ENCODE peak calls at places on chromosomes 11 and 22, in ten cellular contexts. One of them, this sample, is unnamed.
A peak's percentile ranks its signal among the peaks of the same experiment; 100 is the strongest.

GRCh38 chr11:121576531-121576930 is 123.8 kb upstream of the SORL1-AS1 start:
- DNase-seq in central memory CD4-positive, alpha-beta T cell: no peak
- DNase-seq in cerebellar cortex: no peak
- DNase-seq in T-helper 9 cell: no peak
- DNase-seq in progenitor cell of endocrine pancreas: no peak
- DNase-seq in AG09319: no peak
- DNase-seq in stimulated activated CD8-positive, alpha-beta memory T cell treated with anti-CD3 and anti-CD28 coated beads, Interleukin-15, amount 100 ng/mL, for 24 hours: no peak
- DNase-seq in NCI-H1105 treated with DMSO at 0.1 percent for 48 hours: no peak
- DNase-seq in left colon: no peak
- DNase-seq in HS-5: no peak
- DNase-seq in this sample: peak; percentile 74

GRCh38 chr11:12288212-12288933 is 89.0 kb upstream of the PARVA start:
- DNase-seq in central memory CD4-positive, alpha-beta T cell: peak; percentile 12
- DNase-seq in cerebellar cortex: peak; percentile 77
- DNase-seq in T-helper 9 cell: peak; percentile 45
- DNase-seq in progenitor cell of endocrine pancreas: peak; percentile 84
- DNase-seq in AG09319: peak; percentile 90
- DNase-seq in stimulated activated CD8-positive, alpha-beta memory T cell treated with anti-CD3 and anti-CD28 coated beads, Interleukin-15, amount 100 ng/mL, for 24 hours: no peak
- DNase-seq in NCI-H1105 treated with DMSO at 0.1 percent for 48 hours: peak; percentile 95
- DNase-seq in left colon: peak; percentile 75
- DNase-seq in HS-5: peak; percentile 80
- DNase-seq in this sample: peak; percentile 87

GRCh38 chr11:2777871-2778629 is 78.3 kb upstream of the KCNQ1OT1 start:
- DNase-seq in central memory CD4-positive, alpha-beta T cell: no peak
- DNase-seq in cerebellar cortex: peak; percentile 1
- DNase-seq in T-helper 9 cell: no peak
- DNase-seq in progenitor cell of endocrine pancreas: peak; percentile 8
- DNase-seq in AG09319: no peak
- DNase-seq in stimulated activated CD8-positive, alpha-beta memory T cell treated with anti-CD3 and anti-CD28 coated beads, Interleukin-15, amount 100 ng/mL, for 24 hours: no peak
- DNase-seq in NCI-H1105 treated with DMSO at 0.1 percent for 48 hours: peak; percentile 91
- DNase-seq in left colon: peak; percentile 30
- DNase-seq in HS-5: no peak
- DNase-seq in this sample: peak; percentile 17

GRCh38 chr22:20254975-20255946 is 12.9 kb downstream of the RTN4R start:
- DNase-seq in central memory CD4-positive, alpha-beta T cell: no peak
- DNase-seq in cerebellar cortex: no peak
- DNase-seq in T-helper 9 cell: no peak
- DNase-seq in progenitor cell of endocrine pancreas: no peak
- DNase-seq in AG09319: no peak
- DNase-seq in stimulated activated CD8-positive, alpha-beta memory T cell treated with anti-CD3 and anti-CD28 coated beads, Interleukin-15, amount 100 ng/mL, for 24 hours: no peak
- DNase-seq in NCI-H1105 treated with DMSO at 0.1 percent for 48 hours: no peak
- DNase-seq in left colon: no peak
- DNase-seq in HS-5: no peak
- DNase-seq in this sample: no peak

GRCh38 chr22:21628386-21629261 is 1.2 kb downstream of the YDJC start:
- DNase-seq in central memory CD4-positive, alpha-beta T cell: no peak
- DNase-seq in cerebellar cortex: no peak
- DNase-seq in T-helper 9 cell: no peak
- DNase-seq in progenitor cell of endocrine pancreas: no peak
- DNase-seq in AG09319: no peak
- DNase-seq in stimulated activated CD8-positive, alpha-beta memory T cell treated with anti-CD3 and anti-CD28 coated beads, Interleukin-15, amount 100 ng/mL, for 24 hours: no peak
- DNase-seq in NCI-H1105 treated with DMSO at 0.1 percent for 48 hours: no peak
- DNase-seq in left colon: peak; percentile 39
- DNase-seq in HS-5: no peak
- DNase-seq in this sample: no peak

GRCh38 chr22:21445437-21446127 is 21.6 kb upstream of the TMEM191C start:
- DNase-seq in central memory CD4-positive, alpha-beta T cell: no peak
- DNase-seq in cerebellar cortex: no peak
- DNase-seq in T-helper 9 cell: no peak
- DNase-seq in progenitor cell of endocrine pancreas: no peak
- DNase-seq in AG09319: no peak
- DNase-seq in stimulated activated CD8-positive, alpha-beta memory T cell treated with anti-CD3 and anti-CD28 coated beads, Interleukin-15, amount 100 ng/mL, for 24 hours: no peak
- DNase-seq in NCI-H1105 treated with DMSO at 0.1 percent for 48 hours: no peak
- DNase-seq in left colon: peak; percentile 17
- DNase-seq in HS-5: no peak
- DNase-seq in this sample: peak; percentile 10

GRCh38 chr11:28962492-28962891 is 854.3 kb downstream of the METTL15 start:
- DNase-seq in central memory CD4-positive, alpha-beta T cell: no peak
- DNase-seq in cerebellar cortex: no peak
- DNase-seq in T-helper 9 cell: no peak
- DNase-seq in progenitor cell of endocrine pancreas: no peak
- DNase-seq in AG09319: no peak
- DNase-seq in stimulated activated CD8-positive, alpha-beta memory T cell treated with anti-CD3 and anti-CD28 coated beads, Interleukin-15, amount 100 ng/mL, for 24 hours: no peak
- DNase-seq in NCI-H1105 treated with DMSO at 0.1 percent for 48 hours: no peak
- DNase-seq in left colon: no peak
- DNase-seq in HS-5: no peak
- DNase-seq in this sample: no peak

GRCh38 chr11:111860257-111860656 is 11.1 kb downstream of the ALG9 start:
- DNase-seq in central memory CD4-positive, alpha-beta T cell: no peak
- DNase-seq in cerebellar cortex: no peak
- DNase-seq in T-helper 9 cell: no peak
- DNase-seq in progenitor cell of endocrine pancreas: no peak
- DNase-seq in AG09319: no peak
- DNase-seq in stimulated activated CD8-positive, alpha-beta memory T cell treated with anti-CD3 and anti-CD28 coated beads, Interleukin-15, amount 100 ng/mL, for 24 hours: no peak
- DNase-seq in NCI-H1105 treated with DMSO at 0.1 percent for 48 hours: no peak
- DNase-seq in left colon: no peak
- DNase-seq in HS-5: no peak
- DNase-seq in this sample: no peak

GRCh38 chr11:64856382-64857227 is 12.2 kb upstream of the CDC42BPG start:
- DNase-seq in central memory CD4-positive, alpha-beta T cell: no peak
- DNase-seq in cerebellar cortex: peak; percentile 86
- DNase-seq in T-helper 9 cell: no peak
- DNase-seq in progenitor cell of endocrine pancreas: no peak
- DNase-seq in AG09319: no peak
- DNase-seq in stimulated activated CD8-positive, alpha-beta memory T cell treated with anti-CD3 and anti-CD28 coated beads, Interleukin-15, amount 100 ng/mL, for 24 hours: no peak
- DNase-seq in NCI-H1105 treated with DMSO at 0.1 percent for 48 hours: no peak
- DNase-seq in left colon: peak; percentile 67
- DNase-seq in HS-5: peak; percentile 91
- DNase-seq in this sample: no peak

GRCh38 chr11:83194284-83195175 is 1.0 kb downstream of the ANKRD42 start:
- DNase-seq in central memory CD4-positive, alpha-beta T cell: peak; percentile 66
- DNase-seq in cerebellar cortex: peak; percentile 45
- DNase-seq in T-helper 9 cell: peak; percentile 52
- DNase-seq in progenitor cell of endocrine pancreas: peak; percentile 15
- DNase-seq in AG09319: peak; percentile 34
- DNase-seq in stimulated activated CD8-positive, alpha-beta memory T cell treated with anti-CD3 and anti-CD28 coated beads, Interleukin-15, amount 100 ng/mL, for 24 hours: peak; percentile 16
- DNase-seq in NCI-H1105 treated with DMSO at 0.1 percent for 48 hours: peak; percentile 21
- DNase-seq in left colon: peak; percentile 66
- DNase-seq in HS-5: peak; percentile 49
- DNase-seq in this sample: peak; percentile 72

GRCh38 chr11:64152841-64153691 is 12.8 kb downstream of the MACROD1 start:
- DNase-seq in central memory CD4-positive, alpha-beta T cell: peak; percentile 51
- DNase-seq in cerebellar cortex: peak; percentile 63
- DNase-seq in T-helper 9 cell: peak; percentile 70
- DNase-seq in progenitor cell of endocrine pancreas: peak; percentile 58
- DNase-seq in AG09319: peak; percentile 4
- DNase-seq in stimulated activated CD8-positive, alpha-beta memory T cell treated with anti-CD3 and anti-CD28 coated beads, Interleukin-15, amount 100 ng/mL, for 24 hours: peak; percentile 60
- DNase-seq in NCI-H1105 treated with DMSO at 0.1 percent for 48 hours: peak; percentile 13
- DNase-seq in left colon: peak; percentile 42
- DNase-seq in HS-5: no peak
- DNase-seq in this sample: peak; percentile 73

GRCh38 chr11:78557236-78557635 is 17.4 kb downstream of the NARS2 start:
- DNase-seq in central memory CD4-positive, alpha-beta T cell: no peak
- DNase-seq in cerebellar cortex: no peak
- DNase-seq in T-helper 9 cell: no peak
- DNase-seq in progenitor cell of endocrine pancreas: no peak
- DNase-seq in AG09319: no peak
- DNase-seq in stimulated activated CD8-positive, alpha-beta memory T cell treated with anti-CD3 and anti-CD28 coated beads, Interleukin-15, amount 100 ng/mL, for 24 hours: no peak
- DNase-seq in NCI-H1105 treated with DMSO at 0.1 percent for 48 hours: no peak
- DNase-seq in left colon: no peak
- DNase-seq in HS-5: no peak
- DNase-seq in this sample: no peak

GRCh38 chr11:126682590-126682989 is 318.0 kb downstream of the KIRREL3 start:
- DNase-seq in central memory CD4-positive, alpha-beta T cell: no peak
- DNase-seq in cerebellar cortex: no peak
- DNase-seq in T-helper 9 cell: no peak
- DNase-seq in progenitor cell of endocrine pancreas: no peak
- DNase-seq in AG09319: no peak
- DNase-seq in stimulated activated CD8-positive, alpha-beta memory T cell treated with anti-CD3 and anti-CD28 coated beads, Interleukin-15, amount 100 ng/mL, for 24 hours: no peak
- DNase-seq in NCI-H1105 treated with DMSO at 0.1 percent for 48 hours: no peak
- DNase-seq in left colon: no peak
- DNase-seq in HS-5: no peak
- DNase-seq in this sample: no peak

GRCh38 chr22:37330200-37331033 is 48.1 kb downstream of the CYTH4 start:
- DNase-seq in central memory CD4-positive, alpha-beta T cell: peak; percentile 14
- DNase-seq in cerebellar cortex: peak; percentile 22
- DNase-seq in T-helper 9 cell: no peak
- DNase-seq in progenitor cell of endocrine pancreas: peak; percentile 81
- DNase-seq in AG09319: no peak
- DNase-seq in stimulated activated CD8-positive, alpha-beta memory T cell treated with anti-CD3 and anti-CD28 coated beads, Interleukin-15, amount 100 ng/mL, for 24 hours: no peak
- DNase-seq in NCI-H1105 treated with DMSO at 0.1 percent for 48 hours: peak; percentile 83
- DNase-seq in left colon: no peak
- DNase-seq in HS-5: no peak
- DNase-seq in this sample: peak; percentile 32

GRCh38 chr11:111372538-111372937 is 6.5 kb downstream of the POU2AF1 start:
- DNase-seq in central memory CD4-positive, alpha-beta T cell: no peak
- DNase-seq in cerebellar cortex: no peak
- DNase-seq in T-helper 9 cell: no peak
- DNase-seq in progenitor cell of endocrine pancreas: no peak
- DNase-seq in AG09319: no peak
- DNase-seq in stimulated activated CD8-positive, alpha-beta memory T cell treated with anti-CD3 and anti-CD28 coated beads, Interleukin-15, amount 100 ng/mL, for 24 hours: no peak
- DNase-seq in NCI-H1105 treated with DMSO at 0.1 percent for 48 hours: peak; percentile 85
- DNase-seq in left colon: no peak
- DNase-seq in HS-5: no peak
- DNase-seq in this sample: no peak

GRCh38 chr22:36324414-36324813 is 63.4 kb downstream of the MYH9 start:
- DNase-seq in central memory CD4-positive, alpha-beta T cell: no peak
- DNase-seq in cerebellar cortex: no peak
- DNase-seq in T-helper 9 cell: no peak
- DNase-seq in progenitor cell of endocrine pancreas: no peak
- DNase-seq in AG09319: no peak
- DNase-seq in stimulated activated CD8-positive, alpha-beta memory T cell treated with anti-CD3 and anti-CD28 coated beads, Interleukin-15, amount 100 ng/mL, for 24 hours: no peak
- DNase-seq in NCI-H1105 treated with DMSO at 0.1 percent for 48 hours: no peak
- DNase-seq in left colon: no peak
- DNase-seq in HS-5: no peak
- DNase-seq in this sample: no peak

This sample was measured in testis.